ENCODE peak calls at places on chromosomes 2 and 18, in nine cellular contexts. One of them, this sample, is unnamed.
A peak's percentile ranks its signal among the peaks of the same experiment; 100 is the strongest.

GRCh38 chr18:59246796-59247195 is 26.5 kb downstream of the RAX start:
- DNase-seq in HFFc6: no peak
- DNase-seq in GM06990: no peak
- DNase-seq in foreskin keratinocyte: no peak
- DNase-seq in stimulated activated CD4-positive, alpha-beta T cell treated with anti-CD3 and anti-CD28 coated beads, TNF-alpha, amount 100 ng/mL, for 4 hours: no peak
- DNase-seq in Caco-2: no peak
- DNase-seq in skeletal muscle cell: no peak
- DNase-seq in upper lobe of right lung: no peak
- DNase-seq in CD4-positive, alpha-beta T cell: no peak
- DNase-seq in this sample: no peak

GRCh38 chr2:157246212-157247067 is 11.1 kb upstream of the GALNT5 start:
- DNase-seq in skeletal muscle cell: peak; percentile 51
- DNase-seq in stimulated activated CD4-positive, alpha-beta T cell treated with anti-CD3 and anti-CD28 coated beads, TNF-alpha, amount 100 ng/mL, for 4 hours: no peak
- DNase-seq in foreskin keratinocyte: peak; percentile 98
- DNase-seq in upper lobe of right lung: no peak
- DNase-seq in HFFc6: peak; percentile 95
- DNase-seq in Caco-2: peak; percentile 70
- DNase-seq in CD4-positive, alpha-beta T cell: no peak
- DNase-seq in GM06990: peak; percentile 63
- DNase-seq in this sample: no peak

GRCh38 chr18:75252136-75252535 is 41.5 kb downstream of the TSHZ1 start:
- DNase-seq in skeletal muscle cell: no peak
- DNase-seq in HFFc6: no peak
- DNase-seq in stimulated activated CD4-positive, alpha-beta T cell treated with anti-CD3 and anti-CD28 coated beads, TNF-alpha, amount 100 ng/mL, for 4 hours: no peak
- DNase-seq in CD4-positive, alpha-beta T cell: no peak
- DNase-seq in Caco-2: no peak
- DNase-seq in upper lobe of right lung: no peak
- DNase-seq in GM06990: no peak
- DNase-seq in foreskin keratinocyte: no peak
- DNase-seq in this sample: no peak

GRCh38 chr18:60508108-60508507 is 135.5 kb upstream of the MC4R start:
- DNase-seq in Caco-2: no peak
- DNase-seq in upper lobe of right lung: no peak
- DNase-seq in skeletal muscle cell: no peak
- DNase-seq in stimulated activated CD4-positive, alpha-beta T cell treated with anti-CD3 and anti-CD28 coated beads, TNF-alpha, amount 100 ng/mL, for 4 hours: no peak
- DNase-seq in CD4-positive, alpha-beta T cell: no peak
- DNase-seq in HFFc6: no peak
- DNase-seq in foreskin keratinocyte: no peak
- DNase-seq in GM06990: no peak
- DNase-seq in this sample: no peak

GRCh38 chr2:205714058-205714776 is 31.9 kb downstream of the NRP2 start:
- DNase-seq in CD4-positive, alpha-beta T cell: no peak
- DNase-seq in GM06990: peak; percentile 51
- DNase-seq in stimulated activated CD4-positive, alpha-beta T cell treated with anti-CD3 and anti-CD28 coated beads, TNF-alpha, amount 100 ng/mL, for 4 hours: no peak
- DNase-seq in upper lobe of right lung: no peak
- DNase-seq in Caco-2: no peak
- DNase-seq in skeletal muscle cell: no peak
- DNase-seq in HFFc6: no peak
- DNase-seq in foreskin keratinocyte: no peak
- DNase-seq in this sample: peak; percentile 65

GRCh38 chr2:173652311-173652710 is 297.6 kb downstream of the CDCA7 start:
- DNase-seq in Caco-2: no peak
- DNase-seq in upper lobe of right lung: no peak
- DNase-seq in GM06990: no peak
- DNase-seq in foreskin keratinocyte: peak; percentile 95
- DNase-seq in stimulated activated CD4-positive, alpha-beta T cell treated with anti-CD3 and anti-CD28 coated beads, TNF-alpha, amount 100 ng/mL, for 4 hours: no peak
- DNase-seq in skeletal muscle cell: peak; percentile 83
- DNase-seq in HFFc6: peak; percentile 89
- DNase-seq in CD4-positive, alpha-beta T cell: no peak
- DNase-seq in this sample: no peak

GRCh38 chr2:235693279-235693678 is 199.4 kb downstream of the AGAP1 start:
- DNase-seq in upper lobe of right lung: no peak
- DNase-seq in CD4-positive, alpha-beta T cell: no peak
- DNase-seq in foreskin keratinocyte: no peak
- DNase-seq in Caco-2: no peak
- DNase-seq in HFFc6: no peak
- DNase-seq in skeletal muscle cell: no peak
- DNase-seq in stimulated activated CD4-positive, alpha-beta T cell treated with anti-CD3 and anti-CD28 coated beads, TNF-alpha, amount 100 ng/mL, for 4 hours: no peak
- DNase-seq in GM06990: no peak
- DNase-seq in this sample: no peak

GRCh38 chr2:161414385-161415040 is 1.6 kb upstream of the TBR1 start:
- DNase-seq in skeletal muscle cell: no peak
- DNase-seq in stimulated activated CD4-positive, alpha-beta T cell treated with anti-CD3 and anti-CD28 coated beads, TNF-alpha, amount 100 ng/mL, for 4 hours: no peak
- DNase-seq in CD4-positive, alpha-beta T cell: no peak
- DNase-seq in upper lobe of right lung: peak; percentile 69
- DNase-seq in foreskin keratinocyte: no peak
- DNase-seq in Caco-2: peak; percentile 65
- DNase-seq in GM06990: no peak
- DNase-seq in HFFc6: peak; percentile 19
- DNase-seq in this sample: no peak

GRCh38 chr2:186255823-186256222 is 230.2 kb upstream of the ZC3H15 start:
- DNase-seq in skeletal muscle cell: no peak
- DNase-seq in foreskin keratinocyte: no peak
- DNase-seq in stimulated activated CD4-positive, alpha-beta T cell treated with anti-CD3 and anti-CD28 coated beads, TNF-alpha, amount 100 ng/mL, for 4 hours: no peak
- DNase-seq in GM06990: no peak
- DNase-seq in upper lobe of right lung: no peak
- DNase-seq in CD4-positive, alpha-beta T cell: no peak
- DNase-seq in Caco-2: no peak
- DNase-seq in HFFc6: no peak
- DNase-seq in this sample: no peak

GRCh38 chr2:54772110-54772509 is 48.6 kb downstream of the EML6 start:
- DNase-seq in HFFc6: peak; percentile 49
- DNase-seq in stimulated activated CD4-positive, alpha-beta T cell treated with anti-CD3 and anti-CD28 coated beads, TNF-alpha, amount 100 ng/mL, for 4 hours: no peak
- DNase-seq in GM06990: no peak
- DNase-seq in skeletal muscle cell: no peak
- DNase-seq in CD4-positive, alpha-beta T cell: no peak
- DNase-seq in foreskin keratinocyte: peak; percentile 84
- DNase-seq in upper lobe of right lung: no peak
- DNase-seq in Caco-2: no peak
- DNase-seq in this sample: no peak

GRCh38 chr2:147482111-147482510 is 362.7 kb upstream of the ACVR2A start:
- DNase-seq in CD4-positive, alpha-beta T cell: no peak
- DNase-seq in skeletal muscle cell: no peak
- DNase-seq in Caco-2: no peak
- DNase-seq in upper lobe of right lung: no peak
- DNase-seq in stimulated activated CD4-positive, alpha-beta T cell treated with anti-CD3 and anti-CD28 coated beads, TNF-alpha, amount 100 ng/mL, for 4 hours: no peak
- DNase-seq in GM06990: no peak
- DNase-seq in HFFc6: no peak
- DNase-seq in foreskin keratinocyte: no peak
- DNase-seq in this sample: no peak

GRCh38 chr2:43391877-43392214 is 165.4 kb upstream of the ZFP36L2 start:
- DNase-seq in skeletal muscle cell: no peak
- DNase-seq in CD4-positive, alpha-beta T cell: no peak
- DNase-seq in foreskin keratinocyte: no peak
- DNase-seq in Caco-2: no peak
- DNase-seq in stimulated activated CD4-positive, alpha-beta T cell treated with anti-CD3 and anti-CD28 coated beads, TNF-alpha, amount 100 ng/mL, for 4 hours: no peak
- DNase-seq in upper lobe of right lung: no peak
- DNase-seq in HFFc6: peak; percentile 7
- DNase-seq in GM06990: peak; percentile 69
- DNase-seq in this sample: no peak

GRCh38 chr2:68000170-68000825 is 62.5 kb downstream of the C1D start:
- DNase-seq in HFFc6: no peak
- DNase-seq in upper lobe of right lung: no peak
- DNase-seq in CD4-positive, alpha-beta T cell: no peak
- DNase-seq in skeletal muscle cell: no peak
- DNase-seq in stimulated activated CD4-positive, alpha-beta T cell treated with anti-CD3 and anti-CD28 coated beads, TNF-alpha, amount 100 ng/mL, for 4 hours: no peak
- DNase-seq in foreskin keratinocyte: no peak
- DNase-seq in Caco-2: no peak
- DNase-seq in GM06990: no peak
- DNase-seq in this sample: no peak

GRCh38 chr2:72334806-72335205 is 187.1 kb upstream of the CYP26B1 start:
- DNase-seq in Caco-2: no peak
- DNase-seq in GM06990: no peak
- DNase-seq in CD4-positive, alpha-beta T cell: no peak
- DNase-seq in upper lobe of right lung: no peak
- DNase-seq in stimulated activated CD4-positive, alpha-beta T cell treated with anti-CD3 and anti-CD28 coated beads, TNF-alpha, amount 100 ng/mL, for 4 hours: no peak
- DNase-seq in foreskin keratinocyte: no peak
- DNase-seq in skeletal muscle cell: no peak
- DNase-seq in HFFc6: no peak
- DNase-seq in this sample: no peak

GRCh38 chr2:231781798-231782726 is 980 bp upstream of the PDE6D start:
- DNase-seq in Caco-2: no peak
- DNase-seq in stimulated activated CD4-positive, alpha-beta T cell treated with anti-CD3 and anti-CD28 coated beads, TNF-alpha, amount 100 ng/mL, for 4 hours: no peak
- DNase-seq in skeletal muscle cell: no peak
- DNase-seq in upper lobe of right lung: no peak
- DNase-seq in CD4-positive, alpha-beta T cell: no peak
- DNase-seq in HFFc6: peak; percentile 35
- DNase-seq in foreskin keratinocyte: peak; percentile 76
- DNase-seq in GM06990: no peak
- DNase-seq in this sample: peak; percentile 39

GRCh38 chr2:127701651-127702394 is 526 bp downstream of the SFT2D3 start:
- DNase-seq in Caco-2: peak; percentile 84
- DNase-seq in skeletal muscle cell: no peak
- DNase-seq in upper lobe of right lung: peak; percentile 92
- DNase-seq in foreskin keratinocyte: peak; percentile 43
- DNase-seq in stimulated activated CD4-positive, alpha-beta T cell treated with anti-CD3 and anti-CD28 coated beads, TNF-alpha, amount 100 ng/mL, for 4 hours: peak; percentile 63
- DNase-seq in HFFc6: peak; percentile 69
- DNase-seq in CD4-positive, alpha-beta T cell: peak; percentile 82
- DNase-seq in GM06990: peak; percentile 90
- DNase-seq in this sample: peak; percentile 79

GRCh38 chr2:237475704-237476107 is 11.3 kb upstream of the MLPH start:
- DNase-seq in Caco-2: no peak
- DNase-seq in foreskin keratinocyte: peak; percentile 61
- DNase-seq in CD4-positive, alpha-beta T cell: peak; percentile 27
- DNase-seq in skeletal muscle cell: no peak
- DNase-seq in upper lobe of right lung: peak; percentile 82
- DNase-seq in stimulated activated CD4-positive, alpha-beta T cell treated with anti-CD3 and anti-CD28 coated beads, TNF-alpha, amount 100 ng/mL, for 4 hours: peak; percentile 25
- DNase-seq in GM06990: no peak
- DNase-seq in HFFc6: peak; percentile 73
- DNase-seq in this sample: peak; percentile 17

GRCh38 chr2:71060871-71061270 is 7.6 kb upstream of the NAGK start:
- DNase-seq in upper lobe of right lung: no peak
- DNase-seq in foreskin keratinocyte: no peak
- DNase-seq in HFFc6: no peak
- DNase-seq in Caco-2: no peak
- DNase-seq in skeletal muscle cell: no peak
- DNase-seq in GM06990: no peak
- DNase-seq in stimulated activated CD4-positive, alpha-beta T cell treated with anti-CD3 and anti-CD28 coated beads, TNF-alpha, amount 100 ng/mL, for 4 hours: no peak
- DNase-seq in CD4-positive, alpha-beta T cell: no peak
- DNase-seq in this sample: no peak

GRCh38 chr2:101827246-101827645 is 129.7 kb downstream of the MAP4K4 start:
- DNase-seq in upper lobe of right lung: no peak
- DNase-seq in GM06990: no peak
- DNase-seq in Caco-2: no peak
- DNase-seq in HFFc6: peak; percentile 93
- DNase-seq in skeletal muscle cell: no peak
- DNase-seq in CD4-positive, alpha-beta T cell: no peak
- DNase-seq in foreskin keratinocyte: peak; percentile 93
- DNase-seq in stimulated activated CD4-positive, alpha-beta T cell treated with anti-CD3 and anti-CD28 coated beads, TNF-alpha, amount 100 ng/mL, for 4 hours: no peak
- DNase-seq in this sample: no peak

GRCh38 chr18:24063121-24063731 is 48.7 kb downstream of the TTC39C start:
- DNase-seq in GM06990: no peak
- DNase-seq in stimulated activated CD4-positive, alpha-beta T cell treated with anti-CD3 and anti-CD28 coated beads, TNF-alpha, amount 100 ng/mL, for 4 hours: no peak
- DNase-seq in upper lobe of right lung: no peak
- DNase-seq in HFFc6: no peak
- DNase-seq in CD4-positive, alpha-beta T cell: no peak
- DNase-seq in skeletal muscle cell: peak; percentile 36
- DNase-seq in foreskin keratinocyte: peak; percentile 65
- DNase-seq in Caco-2: no peak
- DNase-seq in this sample: no peak

GRCh38 chr2:6492573-6492972 is 373.1 kb downstream of the CMPK2 start:
- DNase-seq in GM06990: no peak
- DNase-seq in Caco-2: no peak
- DNase-seq in foreskin keratinocyte: no peak
- DNase-seq in skeletal muscle cell: peak; percentile 23
- DNase-seq in stimulated activated CD4-positive, alpha-beta T cell treated with anti-CD3 and anti-CD28 coated beads, TNF-alpha, amount 100 ng/mL, for 4 hours: no peak
- DNase-seq in upper lobe of right lung: no peak
- DNase-seq in HFFc6: no peak
- DNase-seq in CD4-positive, alpha-beta T cell: no peak
- DNase-seq in this sample: no peak

GRCh38 chr2:233404227-233404626 is 49.9 kb downstream of the DGKD start:
- DNase-seq in skeletal muscle cell: no peak
- DNase-seq in HFFc6: peak; percentile 31
- DNase-seq in foreskin keratinocyte: peak; percentile 35
- DNase-seq in Caco-2: no peak
- DNase-seq in GM06990: no peak
- DNase-seq in CD4-positive, alpha-beta T cell: peak; percentile 71
- DNase-seq in upper lobe of right lung: no peak
- DNase-seq in stimulated activated CD4-positive, alpha-beta T cell treated with anti-CD3 and anti-CD28 coated beads, TNF-alpha, amount 100 ng/mL, for 4 hours: peak; percentile 23
- DNase-seq in this sample: peak; percentile 27

GRCh38 chr2:85308951-85309555 is 18.7 kb downstream of the TGOLN2 start:
- DNase-seq in foreskin keratinocyte: no peak
- DNase-seq in upper lobe of right lung: peak; percentile 75
- DNase-seq in CD4-positive, alpha-beta T cell: no peak
- DNase-seq in stimulated activated CD4-positive, alpha-beta T cell treated with anti-CD3 and anti-CD28 coated beads, TNF-alpha, amount 100 ng/mL, for 4 hours: no peak
- DNase-seq in skeletal muscle cell: no peak
- DNase-seq in GM06990: no peak
- DNase-seq in Caco-2: no peak
- DNase-seq in HFFc6: no peak
- DNase-seq in this sample: peak; percentile 34

GRCh38 chr2:196225213-196225612 is 53.8 kb upstream of the STK17B start:
- DNase-seq in upper lobe of right lung: no peak
- DNase-seq in GM06990: no peak
- DNase-seq in skeletal muscle cell: no peak
- DNase-seq in HFFc6: peak; percentile 54
- DNase-seq in foreskin keratinocyte: no peak
- DNase-seq in stimulated activated CD4-positive, alpha-beta T cell treated with anti-CD3 and anti-CD28 coated beads, TNF-alpha, amount 100 ng/mL, for 4 hours: no peak
- DNase-seq in Caco-2: no peak
- DNase-seq in CD4-positive, alpha-beta T cell: no peak
- DNase-seq in this sample: no peak

GRCh38 chr2:153819501-153819900 is 52.2 kb upstream of the GALNT13 start:
- DNase-seq in stimulated activated CD4-positive, alpha-beta T cell treated with anti-CD3 and anti-CD28 coated beads, TNF-alpha, amount 100 ng/mL, for 4 hours: no peak
- DNase-seq in CD4-positive, alpha-beta T cell: no peak
- DNase-seq in upper lobe of right lung: no peak
- DNase-seq in HFFc6: no peak
- DNase-seq in skeletal muscle cell: no peak
- DNase-seq in Caco-2: no peak
- DNase-seq in GM06990: no peak
- DNase-seq in foreskin keratinocyte: no peak
- DNase-seq in this sample: no peak

GRCh38 chr2:229818230-229818629 is 103.6 kb downstream of the TRIP12 start:
- DNase-seq in foreskin keratinocyte: peak; percentile 13
- DNase-seq in HFFc6: no peak
- DNase-seq in Caco-2: no peak
- DNase-seq in GM06990: no peak
- DNase-seq in stimulated activated CD4-positive, alpha-beta T cell treated with anti-CD3 and anti-CD28 coated beads, TNF-alpha, amount 100 ng/mL, for 4 hours: no peak
- DNase-seq in CD4-positive, alpha-beta T cell: no peak
- DNase-seq in upper lobe of right lung: no peak
- DNase-seq in skeletal muscle cell: no peak
- DNase-seq in this sample: no peak

GRCh38 chr2:159982842-159983785 is 79.3 kb downstream of the PLA2R1 start:
- DNase-seq in Caco-2: no peak
- DNase-seq in CD4-positive, alpha-beta T cell: no peak
- DNase-seq in HFFc6: no peak
- DNase-seq in upper lobe of right lung: no peak
- DNase-seq in stimulated activated CD4-positive, alpha-beta T cell treated with anti-CD3 and anti-CD28 coated beads, TNF-alpha, amount 100 ng/mL, for 4 hours: no peak
- DNase-seq in skeletal muscle cell: peak; percentile 33
- DNase-seq in GM06990: no peak
- DNase-seq in foreskin keratinocyte: no peak
- DNase-seq in this sample: no peak

GRCh38 chr2:181955010-181955409 is 30.6 kb upstream of the PPP1R1C start:
- DNase-seq in upper lobe of right lung: no peak
- DNase-seq in HFFc6: peak; percentile 56
- DNase-seq in foreskin keratinocyte: peak; percentile 84
- DNase-seq in Caco-2: no peak
- DNase-seq in GM06990: no peak
- DNase-seq in stimulated activated CD4-positive, alpha-beta T cell treated with anti-CD3 and anti-CD28 coated beads, TNF-alpha, amount 100 ng/mL, for 4 hours: no peak
- DNase-seq in skeletal muscle cell: no peak
- DNase-seq in CD4-positive, alpha-beta T cell: no peak
- DNase-seq in this sample: no peak

GRCh38 chr18:76709659-76710645 is 112.4 kb upstream of the ZNF236 start:
- DNase-seq in HFFc6: peak; percentile 37
- DNase-seq in skeletal muscle cell: no peak
- DNase-seq in upper lobe of right lung: peak; percentile 78
- DNase-seq in GM06990: peak; percentile 31
- DNase-seq in foreskin keratinocyte: peak; percentile 33
- DNase-seq in CD4-positive, alpha-beta T cell: peak; percentile 52
- DNase-seq in stimulated activated CD4-positive, alpha-beta T cell treated with anti-CD3 and anti-CD28 coated beads, TNF-alpha, amount 100 ng/mL, for 4 hours: peak; percentile 29
- DNase-seq in Caco-2: peak; percentile 41
- DNase-seq in this sample: peak; percentile 56